ENCODE peak calls at places on chromosomes 1 and 21, in nine cellular contexts. J is pancreas, T is tibial nerve, F is lower lobe of right lung, L is GM23338, H is iPS DF 6.9, G is PC-9, Y is body of pancreas, N is testis. E is an unnamed sample.

GRCh38 chr1:26723013-26723991 is 27.5 kb downstream of the ARID1A start:
- DNase-seq in N (peak), G (no peak), F (peak), T (peak), L (peak), J (peak), H (peak), Y (peak), E (peak)

GRCh38 chr1:93844262-93845045 is 34.6 kb downstream of the DNTTIP2 start:
- DNase-seq in L (peak), Y (peak), N (peak), J (peak), G (peak), H (no peak), T (no peak), F (no peak), E (peak)

GRCh38 chr1:202639500-202639899 is 70.8 kb downstream of the SYT2 start:
- DNase-seq in T (no peak), Y (no peak), F (no peak), G (no peak), J (no peak), N (no peak), L (no peak), H (no peak), E (no peak)

GRCh38 chr1:85349224-85349623 is 72.8 kb upstream of the BCL10 start:
- DNase-seq in T (no peak), G (no peak), J (no peak), F (no peak), H (no peak), L (no peak), Y (no peak), N (no peak), E (no peak)

GRCh38 chr1:156781585-156782186 is 14.4 kb downstream of the PRCC start:
- DNase-seq in H (no peak), L (no peak), T (no peak), N (no peak), G (no peak), Y (no peak), J (no peak), F (no peak), E (no peak)

GRCh38 chr1:195618287-195618686 is 990.0 kb downstream of the KCNT2 start:
- DNase-seq in G (no peak), H (no peak), J (no peak), Y (no peak), T (no peak), F (no peak), L (no peak), N (no peak), E (no peak)

GRCh38 chr1:66464802-66465201 is 69.2 kb upstream of the SGIP1 start:
- DNase-seq in N (no peak), F (no peak), L (no peak), G (no peak), T (no peak), H (no peak), Y (no peak), J (no peak), E (no peak)

GRCh38 chr1:21670059-21670881 is 1.1 kb upstream of the RAP1GAP start:
- DNase-seq in T (no peak), F (no peak), G (no peak), H (no peak), L (peak), N (no peak), Y (no peak), J (no peak), E (no peak)

GRCh38 chr21:21200939-21201610 is 202.9 kb downstream of the NCAM2 start:
- DNase-seq in N (no peak), G (no peak), L (no peak), F (no peak), J (no peak), H (no peak), Y (no peak), T (no peak), E (no peak)

GRCh38 chr1:196608401-196609113 is at the start of gene KCNT2:
- DNase-seq in N (peak), T (peak), L (peak), Y (peak), G (no peak), F (peak), H (peak), J (peak), E (peak)

GRCh38 chr1:205088341-205088740 is 4.1 kb upstream of the TMEM81 start:
- DNase-seq in F (no peak), H (no peak), N (no peak), J (no peak), Y (no peak), L (no peak), T (no peak), G (no peak), E (no peak)

GRCh38 chr1:55051621-55052020 is 12.3 kb downstream of the PCSK9 start:
- DNase-seq in F (no peak), Y (no peak), T (no peak), N (no peak), L (no peak), G (no peak), H (no peak), J (no peak), E (no peak)

GRCh38 chr1:93758842-93759515 is 77.3 kb upstream of the BCAR3 start:
- DNase-seq in G (peak), T (no peak), H (no peak), F (peak), L (no peak), N (no peak), J (no peak), Y (no peak), E (no peak)

GRCh38 chr1:63775418-63776127 is 1.8 kb downstream of the ROR1 start:
- DNase-seq in F (no peak), T (no peak), H (no peak), J (no peak), N (no peak), L (no peak), Y (no peak), G (peak), E (no peak)

GRCh38 chr1:4600615-4601460 is 53.6 kb upstream of the AJAP1 start:
- DNase-seq in Y (no peak), J (no peak), F (no peak), L (no peak), T (no peak), H (no peak), N (no peak), G (no peak), E (no peak)

GRCh38 chr1:37739222-37739621 is 25.7 kb downstream of the EPHA10 start:
- DNase-seq in H (no peak), N (no peak), F (no peak), J (peak), Y (peak), G (peak), L (no peak), T (no peak), E (no peak)

GRCh38 chr1:153841463-153841994 is 66.3 kb downstream of the SLC27A3 start:
- DNase-seq in N (no peak), L (no peak), T (no peak), F (no peak), J (no peak), Y (no peak), H (no peak), G (no peak), E (no peak)

GRCh38 chr21:45504021-45504515 is 38.2 kb downstream of the SLC19A1 start:
- DNase-seq in Y (peak), J (no peak), N (no peak), H (no peak), T (no peak), G (no peak), L (no peak), F (peak), E (no peak)

GRCh38 chr1:205568469-205569361 is 63.1 kb downstream of the ELK4 start:
- DNase-seq in T (no peak), H (no peak), N (no peak), L (peak), J (no peak), F (no peak), G (no peak), Y (no peak), E (no peak)

GRCh38 chr1:162138107-162138506 is 68.6 kb downstream of the NOS1AP start:
- DNase-seq in L (no peak), F (no peak), Y (no peak), J (no peak), T (no peak), G (no peak), N (no peak), H (no peak), E (no peak)

GRCh38 chr1:162138599-162139397 is 69.3 kb downstream of the NOS1AP start:
- DNase-seq in H (no peak), Y (no peak), F (no peak), T (no peak), J (no peak), L (no peak), G (peak), N (no peak), E (no peak)

GRCh38 chr1:162139398-162139685 is 69.9 kb downstream of the NOS1AP start:
- DNase-seq in H (no peak), J (no peak), F (no peak), L (no peak), T (no peak), N (no peak), G (no peak), Y (no peak), E (no peak)

GRCh38 chr1:162135271-162135775 is 65.8 kb downstream of the NOS1AP start:
- DNase-seq in N (no peak), T (no peak), Y (no peak), L (no peak), F (no peak), G (no peak), H (no peak), J (no peak), E (no peak)

DNA sequence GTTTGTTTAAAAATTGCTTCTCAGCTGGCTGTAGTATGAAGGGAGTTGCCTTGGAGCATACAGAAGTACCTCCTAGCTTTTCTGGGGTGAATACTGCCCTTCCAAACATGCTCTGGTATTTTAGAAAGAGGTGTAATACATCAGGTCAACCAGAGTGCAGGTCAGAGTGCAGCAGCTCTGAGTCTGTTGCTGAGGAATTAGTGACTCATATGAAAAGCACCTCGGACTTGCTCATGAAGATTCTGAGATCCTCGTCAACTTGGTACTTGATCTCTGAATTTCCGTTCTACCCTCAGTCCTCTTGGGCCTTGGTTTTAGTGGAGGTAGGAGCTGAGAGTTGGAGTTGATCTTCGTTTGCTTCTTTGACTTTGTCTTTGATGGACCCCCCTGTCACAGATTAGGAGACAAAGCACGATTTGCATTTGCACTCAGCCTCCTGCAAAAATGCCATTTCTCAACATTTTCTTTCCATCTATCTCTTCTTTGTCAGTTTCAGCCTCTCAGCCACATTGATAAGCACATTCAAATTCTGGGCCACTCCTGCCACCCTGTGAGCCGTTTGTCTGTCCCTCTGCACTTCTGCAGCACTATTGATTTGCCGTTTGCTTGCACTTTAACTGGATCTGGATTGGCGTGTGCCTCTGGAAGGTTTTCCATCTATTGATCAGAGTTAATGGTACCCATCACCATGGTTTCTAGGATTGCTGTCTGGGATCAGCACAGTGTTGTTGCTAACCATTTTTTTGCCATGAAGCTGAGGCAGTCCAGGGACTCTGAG is 67.5 kb downstream of the NOS1AP start:
- DNase-seq in N (no peak), Y (no peak), H (no peak), J (no peak), F (no peak), G (peak), L (peak), T (no peak), E (no peak)
- H3K27ac ChIP-seq in N (no peak), Y (no peak), H (no peak), J (no peak), F (no peak), G (peak), L (no peak), T (no peak), E (no peak)

GRCh38 chr1:201136696-201137392 is 9.9 kb upstream of the ASCL5 start:
- DNase-seq in Y (no peak), G (no peak), T (no peak), J (no peak), H (no peak), N (no peak), L (no peak), F (no peak), E (no peak)
- H3K27ac ChIP-seq in Y (no peak), G (no peak), T (peak), J (no peak), H (no peak), N (no peak), L (no peak), F (no peak), E (peak)

GRCh38 chr1:58895559-58896135 is 111.8 kb upstream of the JUN start:
- DNase-seq in J (no peak), F (peak), N (no peak), T (no peak), G (no peak), Y (no peak), H (no peak), L (no peak), E (peak)

GRCh38 chr1:58893257-58893869 is 109.5 kb upstream of the JUN start:
- DNase-seq in T (no peak), H (no peak), J (no peak), G (no peak), N (no peak), Y (peak), L (no peak), F (no peak), E (no peak)

GRCh38 chr1:58898739-58899580 is 115.1 kb upstream of the JUN start:
- DNase-seq in G (no peak), L (no peak), N (peak), Y (peak), F (peak), J (peak), T (no peak), H (no peak), E (no peak)

GRCh38 chr1:58895082-58895481 is 111.2 kb upstream of the JUN start:
- DNase-seq in H (no peak), F (no peak), T (no peak), N (no peak), G (no peak), L (no peak), J (no peak), Y (peak), E (no peak)

GRCh38 chr1:58896211-58897183 is 112.7 kb upstream of the JUN start:
- DNase-seq in Y (peak), T (no peak), J (peak), H (no peak), N (peak), F (peak), L (no peak), G (peak), E (no peak)
- H3K27ac ChIP-seq in Y (peak), T (peak), J (peak), H (no peak), N (no peak), F (peak), L (no peak), G (peak), E (peak)

GRCh38 chr1:225771661-225772322 is 5.8 kb upstream of the SRP9 start:
- DNase-seq in G (no peak), T (no peak), N (no peak), H (no peak), J (no peak), Y (no peak), F (no peak), L (no peak), E (no peak)
- H3K27ac ChIP-seq in G (peak), T (peak), N (peak), H (no peak), J (peak), Y (peak), F (peak), L (peak), E (peak)

GRCh38 chr1:24189528-24189927 is 2.4 kb upstream of the IFNLR1 start:
- DNase-seq in Y (no peak), F (peak), T (no peak), J (no peak), L (no peak), N (no peak), H (no peak), G (no peak), E (no peak)
- H3K27ac ChIP-seq in Y (no peak), F (peak), T (peak), J (no peak), L (no peak), N (no peak), H (no peak), G (no peak), E (no peak)

DNA sequence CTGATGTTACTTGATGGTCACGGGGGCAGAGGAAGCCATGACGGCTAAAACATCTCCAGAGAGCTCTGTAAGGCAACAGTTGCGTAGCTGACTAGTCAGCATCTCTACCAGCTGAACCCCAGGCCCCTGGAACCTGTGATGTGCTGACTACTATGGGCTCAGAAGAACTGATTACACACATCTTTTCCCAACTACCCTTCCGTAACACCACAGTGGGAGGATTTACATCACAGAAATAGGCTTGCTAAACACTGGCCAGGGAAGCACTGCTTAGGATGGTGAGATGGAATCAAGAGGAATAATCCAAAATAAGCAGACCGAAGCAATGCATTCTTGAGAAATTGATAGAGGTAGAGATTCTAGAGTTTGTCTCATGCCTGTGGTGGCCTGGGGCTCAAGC is 122.5 kb downstream of the SMYD2 start:
- DNase-seq in T (no peak), N (no peak), F (no peak), G (no peak), J (no peak), H (no peak), Y (no peak), L (no peak), E (no peak)
- H3K27ac ChIP-seq in T (no peak), N (no peak), F (no peak), G (no peak), J (no peak), H (no peak), Y (no peak), L (peak), E (no peak)

GRCh38 chr1:222754386-222755139 is 17.6 kb downstream of the FAM177B start:
- DNase-seq in L (no peak), N (peak), J (no peak), F (peak), H (no peak), T (peak), Y (peak), G (no peak), E (no peak)

GRCh38 chr1:222761171-222761570 is 24.2 kb downstream of the FAM177B start:
- DNase-seq in L (no peak), F (no peak), G (no peak), H (no peak), N (no peak), T (no peak), J (no peak), Y (no peak), E (no peak)

DNA sequence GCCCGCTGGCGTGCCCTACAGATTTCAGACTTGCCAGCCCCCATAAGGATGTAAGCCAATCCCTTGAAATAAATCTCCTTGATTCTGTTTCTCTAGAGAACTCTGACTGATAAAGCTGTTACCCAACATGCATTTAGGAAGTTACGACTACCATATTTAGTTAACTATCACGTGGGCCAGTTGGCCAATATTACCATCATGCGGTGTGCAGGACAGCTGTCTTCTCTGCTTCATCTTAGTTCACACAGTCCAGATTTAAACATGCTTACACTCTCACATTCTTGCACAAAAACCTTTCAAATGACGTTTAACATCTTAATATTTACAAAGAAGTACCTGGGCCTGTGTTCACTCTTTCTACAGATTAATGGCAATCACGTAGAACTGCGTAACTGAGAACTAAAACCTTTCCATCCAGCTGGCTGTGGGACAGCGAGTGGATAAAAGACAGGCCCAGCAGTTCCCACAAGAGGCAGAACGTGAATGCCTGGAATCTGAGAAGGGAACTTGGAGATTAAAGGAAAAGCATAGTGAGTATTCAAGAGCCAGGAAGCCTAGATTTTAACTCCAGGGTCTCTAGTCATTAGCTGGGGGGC is 20.8 kb downstream of the FAM177B start:
- DNase-seq in N (no peak), T (no peak), J (no peak), L (no peak), H (no peak), Y (no peak), G (no peak), F (no peak), E (no peak)
- H3K27ac ChIP-seq in N (no peak), T (no peak), J (no peak), L (no peak), H (no peak), Y (no peak), G (no peak), F (no peak), E (peak)

DNA sequence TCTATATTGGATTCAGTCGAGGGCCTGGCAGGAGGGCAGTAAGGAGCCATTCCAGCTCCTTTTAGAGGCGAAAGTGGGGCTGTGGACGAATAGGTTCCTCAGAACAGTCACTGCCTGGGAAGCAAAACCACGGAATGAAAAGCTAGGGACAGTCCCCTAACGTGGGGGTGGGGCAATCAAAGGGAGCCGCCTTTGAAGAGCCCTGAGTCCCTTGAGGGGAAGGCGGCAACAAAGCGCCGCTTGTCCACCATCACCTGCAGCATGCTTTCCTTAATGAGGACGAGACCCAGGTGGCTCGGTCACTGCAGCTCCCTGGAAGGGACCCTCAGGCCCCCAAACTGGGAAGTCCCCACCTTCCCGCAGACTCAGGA is 184.7 kb downstream of the ETS2 start:
- DNase-seq in N (no peak), Y (no peak), F (no peak), L (peak), T (no peak), J (no peak), G (no peak), H (no peak), E (no peak)
- H3K27ac ChIP-seq in N (no peak), Y (no peak), F (peak), L (no peak), T (peak), J (no peak), G (no peak), H (no peak), E (no peak)